ENCODE peak calls at places on chromosomes 16 and 17, in eight cellular contexts. One of them, this sample, is unnamed.
A peak's percentile ranks its signal among the peaks of the same experiment; 100 is the strongest.

GRCh38 chr16:7946142-7946541 is 613.5 kb downstream of the RBFOX1 start:
- DNase-seq in endothelial cell: no peak
- DNase-seq in anterior cingulate cortex: no peak
- DNase-seq in activated CD4-positive, alpha-beta T cell treated with anti-CD3 and anti-CD28 coated beads for 36 hours: no peak
- DNase-seq in Calu3: no peak
- DNase-seq in H7: no peak
- DNase-seq in NCI-H2171 treated with DMSO at 0.1 percent for 48 hours: no peak
- DNase-seq in EL: no peak
- DNase-seq in this sample: no peak

GRCh38 chr17:39175695-39176093 is 9.7 kb upstream of the ARL5C start:
- DNase-seq in EL: no peak
- DNase-seq in endothelial cell: no peak
- DNase-seq in activated CD4-positive, alpha-beta T cell treated with anti-CD3 and anti-CD28 coated beads for 36 hours: no peak
- DNase-seq in NCI-H2171 treated with DMSO at 0.1 percent for 48 hours: no peak
- DNase-seq in Calu3: no peak
- DNase-seq in H7: no peak
- DNase-seq in anterior cingulate cortex: no peak
- DNase-seq in this sample: peak; percentile 72

GRCh38 chr16:89103156-89103555 is 9.5 kb downstream of the ACSF3 start:
- DNase-seq in anterior cingulate cortex: no peak
- DNase-seq in endothelial cell: no peak
- DNase-seq in NCI-H2171 treated with DMSO at 0.1 percent for 48 hours: no peak
- DNase-seq in EL: no peak
- DNase-seq in H7: no peak
- DNase-seq in Calu3: no peak
- DNase-seq in activated CD4-positive, alpha-beta T cell treated with anti-CD3 and anti-CD28 coated beads for 36 hours: no peak
- DNase-seq in this sample: no peak

GRCh38 chr16:7458144-7458543 is 125.5 kb downstream of the RBFOX1 start:
- DNase-seq in activated CD4-positive, alpha-beta T cell treated with anti-CD3 and anti-CD28 coated beads for 36 hours: no peak
- DNase-seq in EL: no peak
- DNase-seq in endothelial cell: no peak
- DNase-seq in NCI-H2171 treated with DMSO at 0.1 percent for 48 hours: no peak
- DNase-seq in H7: no peak
- DNase-seq in Calu3: no peak
- DNase-seq in anterior cingulate cortex: no peak
- DNase-seq in this sample: no peak

GRCh38 chr17:8060274-8060673 is 21.4 kb downstream of the ALOX15B start:
- DNase-seq in endothelial cell: peak; percentile 73
- DNase-seq in activated CD4-positive, alpha-beta T cell treated with anti-CD3 and anti-CD28 coated beads for 36 hours: peak; percentile 69
- DNase-seq in EL: peak; percentile 74
- DNase-seq in Calu3: peak; percentile 67
- DNase-seq in H7: peak; percentile 79
- DNase-seq in anterior cingulate cortex: peak; percentile 79
- DNase-seq in NCI-H2171 treated with DMSO at 0.1 percent for 48 hours: peak; percentile 70
- DNase-seq in this sample: no peak

GRCh38 chr16:49189286-49189685 is 92.4 kb downstream of the CBLN1 start:
- DNase-seq in Calu3: no peak
- DNase-seq in EL: peak; percentile 13
- DNase-seq in endothelial cell: no peak
- DNase-seq in H7: no peak
- DNase-seq in NCI-H2171 treated with DMSO at 0.1 percent for 48 hours: no peak
- DNase-seq in anterior cingulate cortex: no peak
- DNase-seq in activated CD4-positive, alpha-beta T cell treated with anti-CD3 and anti-CD28 coated beads for 36 hours: no peak
- DNase-seq in this sample: no peak

GRCh38 chr17:15513859-15514446 is 46.5 kb upstream of the CDRT4 start:
- DNase-seq in activated CD4-positive, alpha-beta T cell treated with anti-CD3 and anti-CD28 coated beads for 36 hours: no peak
- DNase-seq in NCI-H2171 treated with DMSO at 0.1 percent for 48 hours: no peak
- DNase-seq in anterior cingulate cortex: no peak
- DNase-seq in H7: no peak
- DNase-seq in Calu3: no peak
- DNase-seq in EL: no peak
- DNase-seq in endothelial cell: no peak
- DNase-seq in this sample: no peak

GRCh38 chr16:73015612-73016487 is 32.1 kb downstream of the ZFHX3 start:
- DNase-seq in H7: no peak
- DNase-seq in anterior cingulate cortex: no peak
- DNase-seq in activated CD4-positive, alpha-beta T cell treated with anti-CD3 and anti-CD28 coated beads for 36 hours: no peak
- DNase-seq in NCI-H2171 treated with DMSO at 0.1 percent for 48 hours: no peak
- DNase-seq in Calu3: peak; percentile 82
- DNase-seq in EL: no peak
- DNase-seq in endothelial cell: no peak
- DNase-seq in this sample: no peak

This sample was measured in CD14-positive monocyte.